ENCODE peak calls at places on chromosomes 7 and 10, in seven cellular contexts. C, E, V, Y, W, B and R are unnamed samples.

GRCh38 chr7:106504620-106505019 is 156.3 kb downstream of the CCDC71L start:
- DNase-seq in C (no peak), E (no peak), V (no peak), Y (no peak), W (no peak), B (no peak), R (no peak)

GRCh38 chr10:132964231-132964630 is 21.9 kb upstream of the CFAP46 start:
- DNase-seq in C (no peak), E (no peak), V (no peak), Y (no peak), W (no peak), B (peak), R (no peak)

GRCh38 chr7:38673795-38674194 is 42.6 kb upstream of the AMPH start:
- DNase-seq in C (no peak), E (no peak), V (no peak), Y (no peak), W (peak), B (no peak), R (peak)

GRCh38 chr10:52701647-52702046 is 70.9 kb downstream of the MBL2 start:
- DNase-seq in C (no peak), E (no peak), V (no peak), Y (no peak), W (no peak), B (no peak), R (no peak)

GRCh38 chr7:121329460-121330052 is 756 bp downstream of the WNT16 start:
- DNase-seq in C (no peak), E (peak), V (no peak), Y (no peak), W (no peak), B (no peak), R (no peak)

GRCh38 chr7:37225255-37226012 is 223.2 kb downstream of the ELMO1 start:
- DNase-seq in C (no peak), E (no peak), V (no peak), Y (no peak), W (no peak), B (no peak), R (no peak)

GRCh38 chr7:38195804-38196595 is 18.0 kb downstream of the STARD3NL start:
- DNase-seq in C (no peak), E (no peak), V (no peak), Y (no peak), W (peak), B (no peak), R (no peak)

GRCh38 chr10:79264942-79265341 is 82.3 kb upstream of the PPIF start:
- DNase-seq in C (peak), E (no peak), V (no peak), Y (peak), W (no peak), B (no peak), R (no peak)

GRCh38 chr10:129057856-129058663 is 409.0 kb upstream of the MGMT start:
- DNase-seq in C (no peak), E (no peak), V (no peak), Y (no peak), W (no peak), B (no peak), R (no peak)

GRCh38 chr7:8511810-8512209 is 78.4 kb downstream of the NXPH1 start:
- DNase-seq in C (no peak), E (no peak), V (no peak), Y (no peak), W (no peak), B (no peak), R (no peak)

GRCh38 chr10:97149065-97149680 is 36.6 kb downstream of the SLIT1 start:
- DNase-seq in C (no peak), E (no peak), V (no peak), Y (no peak), W (no peak), B (no peak), R (no peak)

GRCh38 chr10:43610636-43611035 is 4.4 kb downstream of the ZNF485 start:
- DNase-seq in C (no peak), E (no peak), V (no peak), Y (no peak), W (no peak), B (no peak), R (no peak)

GRCh38 chr7:47293884-47294568 is 287.9 kb downstream of the TNS3 start:
- DNase-seq in C (peak), E (no peak), V (no peak), Y (no peak), W (no peak), B (no peak), R (no peak)

GRCh38 chr7:150451097-150451793 is 815 bp downstream of the GIMAP8 start:
- DNase-seq in C (peak), E (peak), V (peak), Y (no peak), W (peak), B (no peak), R (no peak)

GRCh38 chr10:91493313-91493712 is 83.2 kb downstream of the HECTD2 start:
- DNase-seq in C (no peak), E (no peak), V (no peak), Y (no peak), W (peak), B (no peak), R (peak)

GRCh38 chr7:155381852-155382801 is 75.8 kb upstream of the EN2 start:
- DNase-seq in C (no peak), E (no peak), V (no peak), Y (no peak), W (no peak), B (no peak), R (no peak)

GRCh38 chr7:116529250-116529649 is 4.4 kb downstream of the CAV1 start:
- DNase-seq in C (no peak), E (no peak), V (no peak), Y (no peak), W (no peak), B (no peak), R (no peak)
- H3K4me3 ChIP-seq in C (peak), E (peak), V (no peak), Y (no peak), W (peak), B (no peak), R (peak)

GRCh38 chr7:28411876-28412662 is at the start of gene CREB5:
- DNase-seq in C (no peak), E (no peak), V (no peak), Y (no peak), W (no peak), B (no peak), R (no peak)

GRCh38 chr7:28408974-28409715 is 3.2 kb upstream of the CREB5 start:
- DNase-seq in C (peak), E (peak), V (peak), Y (peak), W (peak), B (peak), R (peak)

GRCh38 chr7:28410628-28411578 is 1.4 kb upstream of the CREB5 start:
- DNase-seq in C (peak), E (peak), V (no peak), Y (no peak), W (peak), B (no peak), R (no peak)

GRCh38 chr7:28408105-28408973 is 4.0 kb upstream of the CREB5 start:
- DNase-seq in C (peak), E (peak), V (peak), Y (no peak), W (no peak), B (peak), R (no peak)

DNA sequence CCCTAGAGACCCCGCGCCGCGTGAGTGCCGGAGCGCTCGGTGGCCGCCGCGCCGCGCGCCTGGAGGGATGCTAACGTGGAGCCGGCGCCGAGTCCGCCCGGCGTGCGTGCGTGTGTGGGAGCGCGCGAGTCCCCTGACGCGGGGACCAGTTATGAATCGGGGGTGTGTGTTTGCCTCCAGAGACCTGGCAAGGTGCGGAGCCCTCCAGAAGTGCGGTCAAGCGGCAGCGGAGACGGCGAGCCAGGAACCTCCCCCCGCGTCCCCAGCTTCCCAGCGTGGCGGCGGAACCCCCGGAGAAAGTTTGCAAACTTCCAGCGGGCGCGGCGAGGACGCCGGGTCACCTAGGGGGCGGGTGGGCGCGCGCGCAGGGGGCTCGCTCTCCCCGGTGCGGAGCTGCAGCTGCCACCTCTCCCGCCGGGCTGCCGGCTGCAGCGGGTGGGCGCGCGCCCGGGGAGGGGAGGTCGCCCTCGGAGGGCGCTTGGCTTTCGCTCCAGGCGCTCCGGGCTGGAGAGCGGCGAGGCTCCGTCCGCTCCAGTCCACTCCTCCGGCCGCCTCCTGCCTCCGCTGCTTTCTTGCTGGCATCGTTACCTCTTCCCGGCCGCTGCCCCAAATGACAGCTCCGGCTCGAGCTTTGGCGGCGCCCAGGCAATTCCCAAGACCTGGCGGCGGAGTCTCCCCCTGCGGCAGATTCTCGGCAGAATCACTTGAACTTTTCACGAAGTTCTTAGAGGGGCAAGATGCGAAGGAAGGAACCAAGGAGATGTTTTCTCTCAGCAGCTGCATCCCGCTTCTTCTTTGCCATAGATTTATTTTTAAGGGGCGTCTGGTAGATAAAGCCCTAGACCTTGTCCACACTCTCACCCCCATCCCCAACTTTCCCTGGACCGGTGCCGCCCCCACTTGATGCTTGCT is 2.3 kb upstream of the CREB5 start:
- DNase-seq in C (peak), E (peak), V (no peak), Y (peak), W (peak), B (peak), R (no peak)
- H3K4me3 ChIP-seq in C (peak), E (peak), V (peak), Y (peak), W (peak), B (peak), R (peak)

DNA sequence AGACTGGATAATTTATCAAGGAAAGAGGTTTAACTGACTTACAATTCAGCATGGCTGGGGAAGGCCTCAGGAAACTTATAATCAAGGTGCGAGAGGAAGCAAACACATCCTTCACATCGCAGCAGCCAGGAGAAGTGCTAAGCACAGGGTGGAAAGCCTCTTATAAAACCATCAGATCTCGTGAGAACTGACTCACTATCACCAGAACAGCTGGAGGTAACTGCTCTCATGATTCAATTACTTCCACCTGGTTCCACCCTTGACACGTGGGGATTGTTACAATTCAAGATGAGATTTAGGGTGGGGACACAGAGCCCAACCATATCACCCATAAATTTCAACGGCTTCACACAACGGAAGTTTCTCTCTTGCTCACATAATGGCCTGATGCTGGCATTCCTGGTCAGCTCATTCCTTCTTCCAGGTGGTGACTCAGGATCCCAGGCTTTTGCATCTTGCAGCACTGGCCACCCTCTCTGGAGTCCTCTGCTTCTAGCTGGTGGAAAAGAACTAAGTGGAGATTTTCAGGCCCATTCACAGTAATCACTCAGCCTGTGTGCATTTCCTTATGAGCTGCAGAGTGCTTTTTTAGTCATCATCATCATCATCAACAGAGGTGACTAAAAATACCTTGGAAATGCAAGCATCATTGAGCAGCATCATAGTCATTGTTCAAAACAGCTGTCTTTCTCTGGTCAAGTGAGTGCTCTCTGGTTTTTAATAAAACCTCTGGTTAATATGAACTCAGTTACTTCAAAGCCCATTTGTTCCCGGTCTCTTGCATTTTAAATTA is 308.1 kb downstream of the SFMBT2 start:
- DNase-seq in C (no peak), E (no peak), V (no peak), Y (no peak), W (no peak), B (no peak), R (no peak)
- H3K4me3 ChIP-seq in C (no peak), E (no peak), V (no peak), Y (no peak), W (no peak), B (no peak), R (no peak)

DNA sequence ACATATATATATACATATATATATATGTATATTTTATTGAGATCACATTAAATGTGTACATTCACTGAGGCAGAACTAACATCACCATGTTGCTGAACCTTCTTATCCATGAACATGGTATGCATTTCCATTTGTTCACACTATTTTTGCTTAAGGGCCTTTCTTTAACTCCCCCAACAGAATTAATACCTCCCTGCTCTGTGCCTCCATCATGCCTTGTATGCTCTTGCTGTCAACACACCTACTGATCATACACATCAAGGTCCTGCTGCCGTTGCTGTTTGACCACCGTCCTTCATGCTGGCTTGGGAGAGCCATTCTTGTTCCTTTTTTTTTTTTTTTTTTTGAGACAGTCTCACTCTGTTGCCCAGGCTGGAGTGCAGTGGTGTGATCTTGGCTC is 43.5 kb downstream of the EPHB4 start:
- DNase-seq in C (no peak), E (no peak), V (no peak), Y (no peak), W (no peak), B (no peak), R (no peak)
- H3K4me3 ChIP-seq in C (no peak), E (no peak), V (no peak), Y (no peak), W (no peak), B (no peak), R (no peak)

GRCh38 chr10:130479146-130479545 is 343.0 kb downstream of the GLRX3 start:
- DNase-seq in C (no peak), E (no peak), V (no peak), Y (no peak), W (no peak), B (no peak), R (no peak)
- H3K4me3 ChIP-seq in C (no peak), E (no peak), V (no peak), Y (no peak), W (no peak), B (no peak), R (no peak)

GRCh38 chr7:76146374-76146773 is 55.3 kb upstream of the SRRM3 start:
- DNase-seq in C (no peak), E (no peak), V (no peak), Y (no peak), W (no peak), B (no peak), R (no peak)

GRCh38 chr7:76151932-76152331 is 49.8 kb upstream of the SRRM3 start:
- DNase-seq in C (no peak), E (no peak), V (no peak), Y (no peak), W (no peak), B (no peak), R (no peak)

GRCh38 chr7:76155938-76156337 is 45.8 kb upstream of the SRRM3 start:
- DNase-seq in C (peak), E (peak), V (peak), Y (no peak), W (no peak), B (no peak), R (no peak)

DNA sequence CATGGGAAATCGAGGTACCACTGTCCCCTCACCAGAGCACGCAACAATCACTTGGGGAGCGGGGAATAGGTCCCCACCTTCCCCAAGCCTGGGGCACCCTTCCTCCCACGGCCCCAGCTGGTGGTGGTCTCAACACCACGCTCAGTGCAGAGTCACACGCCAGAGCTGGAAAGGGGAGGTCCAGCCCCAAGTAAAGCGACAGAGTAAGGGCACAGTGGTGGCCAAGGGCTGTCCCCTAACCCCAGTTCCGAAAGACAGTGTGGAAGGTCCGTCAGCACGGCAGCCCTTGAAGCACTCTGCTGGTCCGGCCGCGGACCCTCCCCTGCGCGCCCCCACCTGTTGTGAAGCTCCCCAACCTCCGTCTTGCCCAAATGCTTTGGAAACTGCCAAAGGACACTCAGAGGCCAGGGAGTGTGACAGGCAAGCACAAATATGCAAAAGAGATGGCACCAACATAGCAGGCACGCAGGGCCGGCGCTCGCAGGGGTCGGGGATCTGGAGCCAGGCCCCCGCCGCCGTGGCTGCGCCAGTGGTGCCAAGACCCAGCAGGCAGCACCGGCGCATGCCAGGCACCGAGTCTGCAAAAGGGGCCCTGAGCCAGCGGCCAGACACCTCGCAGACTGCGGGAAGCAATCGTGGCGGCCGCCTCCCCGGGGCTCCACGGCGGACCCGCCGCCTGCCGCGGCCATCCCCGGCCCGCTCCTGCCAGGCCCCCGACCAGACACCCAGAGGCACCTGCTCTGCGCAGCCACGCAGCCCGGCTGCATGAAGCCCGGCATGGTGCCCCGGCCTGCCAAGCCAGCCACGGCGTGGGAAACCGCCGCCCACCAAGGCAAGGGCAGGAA is 51.6 kb upstream of the SRRM3 start:
- DNase-seq in C (peak), E (no peak), V (no peak), Y (no peak), W (no peak), B (no peak), R (no peak)
- H3K4me3 ChIP-seq in C (peak), E (peak), V (no peak), Y (no peak), W (no peak), B (peak), R (no peak)

DNA sequence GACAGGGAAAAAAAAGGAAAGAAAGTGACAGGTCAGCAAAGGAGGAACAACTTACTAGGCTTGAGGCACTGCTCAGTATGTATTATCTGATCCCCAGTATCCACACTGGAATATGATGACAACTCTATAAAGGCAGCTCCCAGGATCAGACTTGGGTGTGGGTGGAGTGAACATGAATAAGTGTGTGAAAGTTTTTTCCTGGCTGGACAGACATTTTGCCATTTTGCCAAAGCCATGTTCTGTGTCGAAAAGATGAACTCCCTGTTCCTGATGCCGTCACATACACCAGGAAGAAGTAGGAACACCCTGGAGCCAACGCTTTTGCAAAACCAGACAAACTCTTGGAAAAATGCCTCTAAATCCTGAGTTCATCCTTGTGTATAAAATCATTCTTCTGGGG is 143.2 kb upstream of the MEOX2 start:
- DNase-seq in C (no peak), E (no peak), V (peak), Y (no peak), W (no peak), B (no peak), R (no peak)
- H3K4me3 ChIP-seq in C (no peak), E (no peak), V (no peak), Y (no peak), W (no peak), B (no peak), R (no peak)